ENCODE peak calls at places on chromosomes 12 and 14, in five cellular contexts. U is Kasumi-1, S is RPMI7951, J is choroid plexus epithelial cell, E is brain microvascular endothelial cell. D is an unnamed sample.

GRCh38 chr12:45660330-45660729 is 69.2 kb upstream of the ARID2 start:
- DNase-seq in S (peak), J (peak), U (no peak), E (peak), D (peak)

GRCh38 chr14:99155173-99155777 is 116.7 kb downstream of the BCL11B start:
- DNase-seq in U (no peak), S (no peak), E (no peak), J (no peak), D (no peak)

GRCh38 chr14:84825481-84825880 is 704.5 kb upstream of the FLRT2 start:
- DNase-seq in J (peak), S (peak), U (no peak), E (peak), D (no peak)

GRCh38 chr14:83379371-83379770 is 1845.7 kb upstream of the SEL1L start:
- DNase-seq in J (peak), E (peak), S (no peak), U (no peak), D (no peak)

GRCh38 chr12:110936367-110937103 is 16.2 kb upstream of the MYL2 start:
- DNase-seq in J (no peak), E (no peak), U (no peak), S (no peak), D (no peak)

GRCh38 chr12:5243014-5243413 is 188.9 kb upstream of the NTF3 start:
- DNase-seq in E (no peak), J (no peak), S (no peak), U (no peak), D (no peak)

GRCh38 chr12:45732250-45732649 is 2.7 kb downstream of the ARID2 start:
- DNase-seq in E (no peak), J (peak), S (no peak), U (peak), D (no peak)

GRCh38 chr14:22885975-22886374 is 3.0 kb downstream of the REM2 start:
- DNase-seq in J (no peak), U (no peak), S (no peak), E (no peak), D (no peak)

GRCh38 chr12:52186135-52186840 is 5.5 kb downstream of the KRT80 start:
- DNase-seq in E (peak), S (peak), J (peak), U (peak), D (peak)

GRCh38 chr14:54815531-54815930 is 87.1 kb downstream of the GCH1 start:
- DNase-seq in S (no peak), E (no peak), J (no peak), U (no peak), D (no peak)

GRCh38 chr12:116202940-116203339 is 74.6 kb downstream of the MED13L start:
- DNase-seq in J (peak), U (no peak), E (peak), S (no peak), D (no peak)

GRCh38 chr14:49966971-49967630 is 74.2 kb downstream of the ARF6 start:
- DNase-seq in J (no peak), E (no peak), U (no peak), S (peak), D (peak)

GRCh38 chr14:44846232-44846824 is 115.4 kb downstream of the KLHL28 start:
- DNase-seq in J (peak), U (peak), E (peak), S (peak), D (peak)

GRCh38 chr14:63874223-63874622 is 21.4 kb downstream of the SYNE2 start:
- DNase-seq in S (no peak), E (no peak), U (no peak), J (no peak), D (no peak)

GRCh38 chr12:131983554-131983953 is 33.8 kb downstream of the EP400 start:
- DNase-seq in E (no peak), J (no peak), S (no peak), U (no peak), D (no peak)

GRCh38 chr14:55438066-55438683 is 2.2 kb downstream of the TBPL2 start:
- DNase-seq in J (peak), U (peak), E (peak), S (peak), D (peak)

GRCh38 chr14:56949828-56950227 is 139.5 kb upstream of the OTX2 start:
- DNase-seq in S (peak), J (peak), E (no peak), U (no peak), D (no peak)

GRCh38 chr12:49548822-49549648 is 10.2 kb downstream of the KCNH3 start:
- DNase-seq in J (peak), U (no peak), S (no peak), E (no peak), D (no peak)

GRCh38 chr12:41277019-41277770 is 89.1 kb downstream of the PDZRN4 start:
- DNase-seq in J (peak), E (peak), U (peak), S (peak), D (peak)

GRCh38 chr14:24092960-24093900 is 881 bp upstream of the PCK2 start:
- DNase-seq in S (no peak), J (no peak), U (no peak), E (no peak), D (no peak)

GRCh38 chr14:53953828-53954550 is 2.6 kb downstream of the BMP4 start:
- DNase-seq in J (peak), E (peak), U (peak), S (peak), D (no peak)

GRCh38 chr14:70987042-70987441 is 79.8 kb downstream of the PCNX1 start:
- DNase-seq in S (no peak), J (peak), U (no peak), E (peak), D (no peak)

D was measured in RCC 7860.